ENCODE peak calls at places on chromosomes 11 and 22, in six cellular contexts. One of them, this sample, is unnamed.

GRCh38 chr22:31561238-31561887 is 65.0 kb downstream of the SFI1 start:
- DNase-seq in HFF-Myc: peak
- DNase-seq in GM10248: peak
- DNase-seq in hepatocyte: peak
- DNase-seq in tibial artery: peak
- DNase-seq in mucosa of descending colon: peak
- DNase-seq in this sample: peak

GRCh38 chr11:132373405-132374141 is 1003.2 kb downstream of the NTM start:
- DNase-seq in hepatocyte: no peak
- DNase-seq in HFF-Myc: no peak
- DNase-seq in mucosa of descending colon: no peak
- DNase-seq in tibial artery: no peak
- DNase-seq in GM10248: no peak
- DNase-seq in this sample: no peak

GRCh38 chr11:11416917-11417316 is 63.9 kb upstream of the CSNK2A3 start:
- DNase-seq in tibial artery: peak
- DNase-seq in HFF-Myc: no peak
- DNase-seq in hepatocyte: no peak
- DNase-seq in GM10248: no peak
- DNase-seq in mucosa of descending colon: no peak
- DNase-seq in this sample: peak

GRCh38 chr22:18931905-18932652 is 4.0 kb downstream of the PRODH start:
- DNase-seq in mucosa of descending colon: no peak
- DNase-seq in GM10248: no peak
- DNase-seq in tibial artery: no peak
- DNase-seq in HFF-Myc: no peak
- DNase-seq in hepatocyte: no peak
- DNase-seq in this sample: no peak

GRCh38 chr22:23817146-23817545 is 21.7 kb downstream of the DERL3 start:
- DNase-seq in mucosa of descending colon: no peak
- DNase-seq in HFF-Myc: no peak
- DNase-seq in hepatocyte: no peak
- DNase-seq in GM10248: no peak
- DNase-seq in tibial artery: no peak
- DNase-seq in this sample: no peak

GRCh38 chr11:16289541-16289940 is 66.8 kb downstream of the SOX6 start:
- DNase-seq in HFF-Myc: no peak
- DNase-seq in mucosa of descending colon: no peak
- DNase-seq in GM10248: no peak
- DNase-seq in tibial artery: no peak
- DNase-seq in hepatocyte: no peak
- DNase-seq in this sample: no peak

GRCh38 chr11:68373810-68374501 is 61.6 kb downstream of the LRP5 start:
- DNase-seq in GM10248: no peak
- DNase-seq in tibial artery: no peak
- DNase-seq in HFF-Myc: no peak
- DNase-seq in hepatocyte: peak
- DNase-seq in mucosa of descending colon: peak
- DNase-seq in this sample: no peak

GRCh38 chr22:19515654-19516377 is 8.4 kb downstream of the CLDN5 start:
- DNase-seq in mucosa of descending colon: no peak
- DNase-seq in HFF-Myc: no peak
- DNase-seq in hepatocyte: no peak
- DNase-seq in tibial artery: no peak
- DNase-seq in GM10248: no peak
- DNase-seq in this sample: peak

GRCh38 chr11:84249344-84250135 is 963.4 kb upstream of the CCDC90B start:
- DNase-seq in HFF-Myc: no peak
- DNase-seq in tibial artery: no peak
- DNase-seq in GM10248: no peak
- DNase-seq in mucosa of descending colon: no peak
- DNase-seq in hepatocyte: no peak
- DNase-seq in this sample: no peak

GRCh38 chr11:77813256-77813655 is 7.3 kb downstream of the RSF1 start:
- DNase-seq in hepatocyte: no peak
- DNase-seq in HFF-Myc: no peak
- DNase-seq in tibial artery: no peak
- DNase-seq in GM10248: no peak
- DNase-seq in mucosa of descending colon: no peak
- DNase-seq in this sample: no peak

GRCh38 chr11:100676901-100677300 is 10.2 kb upstream of the ARHGAP42 start:
- DNase-seq in tibial artery: no peak
- DNase-seq in GM10248: no peak
- DNase-seq in mucosa of descending colon: no peak
- DNase-seq in HFF-Myc: no peak
- DNase-seq in hepatocyte: no peak
- DNase-seq in this sample: no peak

GRCh38 chr11:73270089-73270854 is 1.9 kb upstream of the P2RY6 start:
- DNase-seq in tibial artery: no peak
- DNase-seq in GM10248: peak
- DNase-seq in mucosa of descending colon: no peak
- DNase-seq in hepatocyte: no peak
- DNase-seq in HFF-Myc: no peak
- DNase-seq in this sample: no peak

GRCh38 chr11:17551347-17552040 is 4.4 kb downstream of the OTOG start:
- DNase-seq in GM10248: no peak
- DNase-seq in hepatocyte: no peak
- DNase-seq in HFF-Myc: no peak
- DNase-seq in tibial artery: no peak
- DNase-seq in mucosa of descending colon: no peak
- DNase-seq in this sample: no peak

GRCh38 chr11:41053894-41054293 is 405.6 kb downstream of the LRRC4C start:
- DNase-seq in tibial artery: no peak
- DNase-seq in GM10248: no peak
- DNase-seq in HFF-Myc: no peak
- DNase-seq in mucosa of descending colon: no peak
- DNase-seq in hepatocyte: no peak
- DNase-seq in this sample: no peak

GRCh38 chr22:37412445-37413250 is 14.6 kb downstream of the ELFN2 start:
- DNase-seq in mucosa of descending colon: no peak
- DNase-seq in tibial artery: no peak
- DNase-seq in hepatocyte: no peak
- DNase-seq in HFF-Myc: no peak
- DNase-seq in GM10248: no peak
- DNase-seq in this sample: no peak

GRCh38 chr11:2830030-2830812 is 55.4 kb downstream of the CDKN1C start:
- DNase-seq in hepatocyte: no peak
- DNase-seq in tibial artery: no peak
- DNase-seq in HFF-Myc: no peak
- DNase-seq in GM10248: no peak
- DNase-seq in mucosa of descending colon: no peak
- DNase-seq in this sample: no peak

GRCh38 chr22:44182591-44183588 is 2.2 kb downstream of the PARVG start:
- DNase-seq in HFF-Myc: no peak
- DNase-seq in hepatocyte: no peak
- DNase-seq in GM10248: peak
- DNase-seq in tibial artery: peak
- DNase-seq in mucosa of descending colon: peak
- DNase-seq in this sample: no peak

GRCh38 chr11:95093548-95093947 is 3.9 kb downstream of the ENDOD1 start:
- DNase-seq in hepatocyte: no peak
- DNase-seq in mucosa of descending colon: no peak
- DNase-seq in GM10248: no peak
- DNase-seq in HFF-Myc: no peak
- DNase-seq in tibial artery: no peak
- DNase-seq in this sample: no peak

GRCh38 chr11:15074206-15075161 is 1.1 kb downstream of the CALCB start:
- DNase-seq in tibial artery: peak
- DNase-seq in HFF-Myc: peak
- DNase-seq in mucosa of descending colon: peak
- DNase-seq in hepatocyte: peak
- DNase-seq in GM10248: peak
- DNase-seq in this sample: peak

GRCh38 chr11:638616-639323 is 1.7 kb downstream of the DRD4 start:
- DNase-seq in tibial artery: no peak
- DNase-seq in mucosa of descending colon: no peak
- DNase-seq in GM10248: no peak
- DNase-seq in hepatocyte: peak
- DNase-seq in HFF-Myc: no peak
- DNase-seq in this sample: no peak

GRCh38 chr11:46240371-46240770 is 37.1 kb upstream of the CREB3L1 start:
- DNase-seq in HFF-Myc: no peak
- DNase-seq in tibial artery: no peak
- DNase-seq in hepatocyte: no peak
- DNase-seq in mucosa of descending colon: no peak
- DNase-seq in GM10248: no peak
- DNase-seq in this sample: peak

GRCh38 chr11:114368918-114369680 is 31.2 kb downstream of the C11orf71 start:
- DNase-seq in mucosa of descending colon: no peak
- DNase-seq in hepatocyte: no peak
- DNase-seq in GM10248: no peak
- DNase-seq in tibial artery: no peak
- DNase-seq in HFF-Myc: no peak
- DNase-seq in this sample: no peak

GRCh38 chr22:38531251-38531956 is 25.3 kb upstream of the DDX17 start:
- DNase-seq in HFF-Myc: no peak
- DNase-seq in GM10248: no peak
- DNase-seq in mucosa of descending colon: no peak
- DNase-seq in tibial artery: no peak
- DNase-seq in hepatocyte: no peak
- DNase-seq in this sample: no peak

GRCh38 chr11:67260406-67260805 is 5.9 kb upstream of the GRK2 start:
- DNase-seq in tibial artery: no peak
- DNase-seq in GM10248: no peak
- DNase-seq in hepatocyte: no peak
- DNase-seq in HFF-Myc: no peak
- DNase-seq in mucosa of descending colon: no peak
- DNase-seq in this sample: no peak

GRCh38 chr11:61082161-61082870 is 20.0 kb upstream of the CD5 start:
- DNase-seq in tibial artery: no peak
- DNase-seq in hepatocyte: no peak
- DNase-seq in mucosa of descending colon: peak
- DNase-seq in GM10248: no peak
- DNase-seq in HFF-Myc: no peak
- DNase-seq in this sample: no peak

GRCh38 chr11:31820438-31820818 is 9.3 kb upstream of the PAX6 start:
- DNase-seq in hepatocyte: no peak
- DNase-seq in GM10248: peak
- DNase-seq in HFF-Myc: no peak
- DNase-seq in mucosa of descending colon: no peak
- DNase-seq in tibial artery: no peak
- DNase-seq in this sample: no peak

GRCh38 chr11:105861225-105861624 is 160.8 kb downstream of the MSANTD4 start:
- DNase-seq in HFF-Myc: no peak
- DNase-seq in mucosa of descending colon: no peak
- DNase-seq in tibial artery: no peak
- DNase-seq in GM10248: no peak
- DNase-seq in hepatocyte: peak
- DNase-seq in this sample: no peak
- TF ChIP-seq CTCF in HFF-Myc: no peak
- TF ChIP-seq CTCF in mucosa of descending colon: no peak
- TF ChIP-seq CTCF in tibial artery: no peak
- TF ChIP-seq CTCF in GM10248: peak
- TF ChIP-seq CTCF in hepatocyte: peak
- TF ChIP-seq CTCF in this sample: no peak

DNA sequence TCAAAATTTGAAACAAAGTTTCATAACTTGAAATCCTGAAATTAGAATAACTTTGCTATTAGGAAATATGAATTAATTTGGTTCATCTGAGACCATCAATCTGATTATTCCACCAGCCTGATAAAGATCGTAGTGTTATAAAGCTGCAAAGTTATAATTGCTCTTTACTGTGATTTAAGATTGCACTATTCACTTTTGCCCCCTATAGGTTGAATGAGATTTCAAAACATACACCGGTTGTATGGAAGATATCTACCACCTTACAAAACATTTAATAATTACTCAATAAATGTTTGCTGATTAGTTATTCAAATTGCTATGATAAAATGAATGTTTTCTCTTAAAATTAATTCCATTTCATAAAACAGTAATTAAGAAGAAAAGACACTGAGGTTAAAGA is 26.1 kb downstream of the APIP start:
- DNase-seq in mucosa of descending colon: no peak
- DNase-seq in hepatocyte: no peak
- DNase-seq in GM10248: no peak
- DNase-seq in tibial artery: no peak
- DNase-seq in HFF-Myc: no peak
- DNase-seq in this sample: no peak
- TF ChIP-seq CTCF in mucosa of descending colon: peak
- TF ChIP-seq CTCF in hepatocyte: peak
- TF ChIP-seq CTCF in GM10248: peak
- TF ChIP-seq CTCF in tibial artery: no peak
- TF ChIP-seq CTCF in HFF-Myc: no peak
- TF ChIP-seq CTCF in this sample: no peak

DNA sequence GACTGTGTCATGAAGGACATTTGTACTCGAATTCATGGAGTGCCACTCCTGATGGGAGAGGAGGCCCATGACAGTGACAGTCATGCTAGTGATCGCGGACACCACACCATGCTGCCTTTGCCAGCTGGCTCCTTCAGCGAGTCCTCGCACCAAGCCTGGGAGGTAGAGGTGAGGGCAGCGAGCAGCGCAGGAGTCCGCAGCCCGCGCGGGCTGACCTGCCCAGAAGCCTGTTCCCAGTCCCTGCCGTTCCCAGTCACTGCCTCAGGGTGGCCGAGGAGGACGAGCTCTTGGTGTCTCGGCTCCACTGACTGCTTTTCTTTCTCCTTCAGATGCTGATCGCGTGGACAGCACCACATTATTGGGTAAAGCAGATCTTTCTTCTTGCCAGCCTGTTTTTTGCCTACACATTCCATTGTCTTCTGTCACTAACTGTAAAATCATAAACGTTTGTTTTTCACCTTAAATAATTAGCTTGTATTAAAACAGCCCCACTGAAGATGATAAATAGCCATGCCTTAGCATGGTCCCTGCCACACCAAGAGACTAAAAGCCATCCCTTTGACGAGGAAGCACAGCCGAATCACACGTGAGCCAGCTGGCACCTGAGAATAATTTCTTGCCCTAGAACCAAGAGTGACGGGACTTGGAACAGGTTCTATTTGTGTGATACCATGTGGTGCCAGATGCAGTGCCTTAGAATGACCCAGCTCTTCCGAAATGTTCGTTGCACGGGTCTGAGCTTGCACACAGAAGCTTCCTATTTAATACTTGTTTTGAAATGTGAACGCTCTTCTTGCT is 25.5 kb downstream of the FAM118A start:
- DNase-seq in GM10248: no peak
- DNase-seq in tibial artery: no peak
- DNase-seq in hepatocyte: no peak
- DNase-seq in mucosa of descending colon: no peak
- DNase-seq in HFF-Myc: no peak
- DNase-seq in this sample: no peak
- TF ChIP-seq CTCF in GM10248: no peak
- TF ChIP-seq CTCF in tibial artery: no peak
- TF ChIP-seq CTCF in hepatocyte: no peak
- TF ChIP-seq CTCF in mucosa of descending colon: no peak
- TF ChIP-seq CTCF in HFF-Myc: peak
- TF ChIP-seq CTCF in this sample: no peak

GRCh38 chr11:111494040-111494439 is 18.1 kb downstream of the BTG4 start:
- DNase-seq in GM10248: no peak
- DNase-seq in mucosa of descending colon: no peak
- DNase-seq in hepatocyte: no peak
- DNase-seq in tibial artery: no peak
- DNase-seq in HFF-Myc: no peak
- DNase-seq in this sample: no peak

DNA sequence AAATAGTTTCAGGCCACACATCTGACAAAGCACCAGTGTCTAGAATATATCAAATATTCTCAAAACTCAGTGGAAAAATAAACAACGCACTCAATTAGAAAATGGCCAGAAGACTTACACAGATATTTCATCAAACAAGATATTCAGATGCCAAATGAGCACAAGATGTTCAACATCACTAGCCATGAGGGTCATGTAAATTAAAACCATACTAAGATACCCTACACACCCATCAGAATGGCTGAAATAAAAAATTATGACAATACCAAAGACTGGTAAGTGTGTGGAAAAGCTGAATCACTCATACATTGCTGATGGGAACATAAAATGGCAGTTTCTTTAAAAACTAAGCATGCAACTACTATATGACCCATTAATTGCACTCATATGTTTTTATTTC is 21.7 kb downstream of the BTG4 start:
- DNase-seq in HFF-Myc: no peak
- DNase-seq in hepatocyte: no peak
- DNase-seq in tibial artery: no peak
- DNase-seq in GM10248: no peak
- DNase-seq in mucosa of descending colon: no peak
- DNase-seq in this sample: no peak
- TF ChIP-seq CTCF in HFF-Myc: no peak
- TF ChIP-seq CTCF in hepatocyte: no peak
- TF ChIP-seq CTCF in tibial artery: no peak
- TF ChIP-seq CTCF in GM10248: no peak
- TF ChIP-seq CTCF in mucosa of descending colon: no peak
- TF ChIP-seq CTCF in this sample: no peak

This sample was measured in ascending aorta.